ENCODE peak calls at places on chromosomes 13 and 19, in four cellular contexts. V, M, G and Y are unnamed samples.

GRCh38 chr19:17405250-17406038 is at the start of gene BST2:
- DNase-seq in V (no peak), G (no peak), M (no peak), Y (peak; percentile 23)

GRCh38 chr13:41649659-41650058 is 192.3 kb downstream of the RGCC start:
- DNase-seq in M (no peak), V (no peak), G (no peak), Y (no peak)

GRCh38 chr19:38736036-38736412 is 8.2 kb downstream of the CAPN12 start:
- DNase-seq in M (peak; percentile 34), V (no peak), G (no peak), Y (peak; percentile 36)

GRCh38 chr13:83019986-83020385 is 862.3 kb downstream of the SLITRK1 start:
- DNase-seq in V (no peak), M (no peak), G (no peak), Y (no peak)

GRCh38 chr13:42048625-42049453 is at the start of gene DGKH:
- DNase-seq in G (peak; percentile 83), M (peak; percentile 28), V (no peak), Y (peak; percentile 51)

GRCh38 chr13:73056054-73056962 is 2.5 kb upstream of the KLF5 start:
- DNase-seq in V (no peak), G (no peak), M (no peak), Y (no peak)

GRCh38 chr19:19300613-19301012 is 19.7 kb downstream of the SUGP1 start:
- DNase-seq in M (no peak), V (no peak), G (no peak), Y (no peak)

GRCh38 chr13:32720026-32720425 is 133.8 kb downstream of the PDS5B start:
- DNase-seq in M (no peak), V (no peak), G (no peak), Y (no peak)